ENCODE peak calls at places on chromosomes 6 and 20, in seven cellular contexts. Y is ovary, P is neural crest cell, K is PC-3, C is GM13976, W is AG10803, O is astrocyte of the spinal cord. Q is an unnamed sample.
A peak's percentile ranks its signal among the peaks of the same experiment; 100 is the strongest.

GRCh38 chr6:34425132-34425497 is 754 bp downstream of the RPS10 start:
- DNase-seq in Y (no peak), P (no peak), K (no peak), C (no peak), W (no peak), O (peak; percentile 14), Q (no peak)

GRCh38 chr6:45613678-45614077 is 235.9 kb upstream of the SUPT3H start:
- DNase-seq in Y (peak; percentile 26), P (no peak), K (no peak), C (no peak), W (peak; percentile 90), O (peak; percentile 74), Q (no peak)

GRCh38 chr6:14889698-14890593 is 355.9 kb upstream of the JARID2 start:
- DNase-seq in Y (no peak), P (no peak), K (peak; percentile 80), C (no peak), W (no peak), O (no peak), Q (no peak)

GRCh38 chr20:24027229-24027628 is 38.6 kb upstream of the GGTLC1 start:
- DNase-seq in Y (no peak), P (no peak), K (peak; percentile 22), C (no peak), W (peak; percentile 4), O (no peak), Q (no peak)

GRCh38 chr20:51692806-51693400 is 75.3 kb downstream of the ATP9A start:
- DNase-seq in Y (no peak), P (no peak), K (no peak), C (no peak), W (no peak), O (no peak), Q (no peak)

GRCh38 chr6:14754636-14755513 is 491.0 kb upstream of the JARID2 start:
- DNase-seq in Y (no peak), P (no peak), K (no peak), C (peak; percentile 59), W (no peak), O (no peak), Q (no peak)

GRCh38 chr20:1619861-1620444 is at the start of gene SIRPB1:
- DNase-seq in Y (no peak), P (no peak), K (peak; percentile 31), C (no peak), W (no peak), O (no peak), Q (no peak)

GRCh38 chr6:169168706-169169105 is 84.9 kb downstream of the THBS2 start:
- DNase-seq in Y (no peak), P (no peak), K (no peak), C (no peak), W (no peak), O (no peak), Q (no peak)

GRCh38 chr6:17042422-17043147 is 59.3 kb upstream of the STMND1 start:
- DNase-seq in Y (no peak), P (no peak), K (peak; percentile 78), C (no peak), W (peak; percentile 52), O (peak; percentile 31), Q (peak; percentile 34)

GRCh38 chr6:85660181-85660611 is 17.5 kb upstream of the SYNCRIP start:
- DNase-seq in Y (no peak), P (no peak), K (peak; percentile 5), C (no peak), W (peak; percentile 95), O (peak; percentile 96), Q (peak; percentile 72)

GRCh38 chr6:121620002-121620740 is 184.7 kb downstream of the GJA1 start:
- DNase-seq in Y (no peak), P (no peak), K (no peak), C (no peak), W (no peak), O (no peak), Q (no peak)

GRCh38 chr6:115898246-115898645 is 162.4 kb downstream of the FRK start:
- DNase-seq in Y (no peak), P (no peak), K (no peak), C (no peak), W (peak; percentile 51), O (peak; percentile 61), Q (no peak)

GRCh38 chr6:146850238-146850896 is 251.6 kb downstream of the ADGB start:
- DNase-seq in Y (no peak), P (no peak), K (peak; percentile 45), C (no peak), W (peak; percentile 79), O (peak; percentile 70), Q (no peak)

GRCh38 chr20:61299613-61300012 is 47.6 kb downstream of the CDH4 start:
- DNase-seq in Y (no peak), P (no peak), K (no peak), C (no peak), W (no peak), O (no peak), Q (no peak)
- TF ChIP-seq CTCF in Y (no peak), P (no peak), K (no peak), C (no peak), W (no peak), O (no peak), Q (no peak)

GRCh38 chr20:57474816-57475215 is 50.1 kb downstream of the CTCFL start:
- DNase-seq in Y (no peak), P (no peak), K (no peak), C (no peak), W (no peak), O (no peak), Q (no peak)

GRCh38 chr20:57474191-57474590 is 50.7 kb downstream of the CTCFL start:
- DNase-seq in Y (no peak), P (no peak), K (no peak), C (no peak), W (no peak), O (no peak), Q (no peak)

GRCh38 chr20:57475388-57476072 is 49.4 kb downstream of the CTCFL start:
- DNase-seq in Y (no peak), P (no peak), K (no peak), C (no peak), W (no peak), O (no peak), Q (no peak)

GRCh38 chr20:57471496-57472210 is 53.3 kb downstream of the CTCFL start:
- DNase-seq in Y (no peak), P (no peak), K (no peak), C (no peak), W (no peak), O (no peak), Q (no peak)

DNA sequence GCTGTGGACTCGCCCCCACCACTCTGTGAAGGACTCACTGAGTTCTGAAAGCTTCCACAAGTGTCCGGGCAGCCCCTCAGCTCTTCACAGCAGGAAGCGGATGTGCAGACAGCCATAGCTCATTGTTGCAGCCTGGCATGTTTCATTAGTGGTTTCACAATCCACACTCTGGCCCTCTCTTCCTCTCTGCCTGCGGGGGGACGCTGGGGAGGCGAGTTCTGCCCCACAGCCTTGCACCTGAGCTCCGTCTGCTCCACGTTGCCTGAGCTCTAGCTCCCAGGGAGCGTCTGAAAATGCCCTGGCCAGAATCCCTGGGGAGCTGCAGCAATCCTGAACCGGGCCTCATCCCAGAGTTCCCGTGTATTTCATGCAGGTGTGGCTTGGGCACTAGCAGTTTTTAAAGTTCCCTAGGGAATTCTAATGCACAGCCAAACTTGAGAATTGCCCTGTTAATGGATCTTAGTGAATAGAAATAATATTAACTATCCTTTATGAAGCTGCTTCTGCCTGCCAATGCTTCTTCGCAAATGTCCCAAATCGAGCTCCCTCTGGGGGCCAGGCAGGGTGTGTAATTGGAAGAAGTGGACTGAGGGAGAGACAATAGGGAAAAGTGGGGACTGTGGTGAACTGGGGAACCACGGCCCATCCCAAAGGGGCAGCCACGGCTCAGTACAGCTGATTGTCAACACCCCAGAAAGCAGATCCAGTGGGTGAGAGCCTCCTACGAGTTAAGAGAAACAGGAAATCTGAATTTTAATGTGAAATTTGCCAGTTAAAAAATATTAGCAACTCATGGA is 51.5 kb downstream of the CTCFL start:
- DNase-seq in Y (no peak), P (no peak), K (no peak), C (peak; percentile 73), W (no peak), O (peak; percentile 14), Q (no peak)
- TF ChIP-seq CTCF in Y (no peak), P (no peak), K (peak; percentile 24), C (peak; percentile 7), W (peak; percentile 8), O (peak; percentile 11), Q (peak; percentile 10)

GRCh38 chr6:50270427-50270826 is 220.7 kb upstream of the DEFB112 start:
- DNase-seq in Y (no peak), P (no peak), K (no peak), C (no peak), W (no peak), O (no peak), Q (no peak)

GRCh38 chr6:50259903-50260302 is 210.2 kb upstream of the DEFB112 start:
- DNase-seq in Y (no peak), P (no peak), K (no peak), C (no peak), W (no peak), O (no peak), Q (no peak)

GRCh38 chr6:50264995-50265571 is 215.4 kb upstream of the DEFB112 start:
- DNase-seq in Y (no peak), P (no peak), K (peak; percentile 42), C (no peak), W (no peak), O (no peak), Q (no peak)
- TF ChIP-seq CTCF in Y (no peak), P (peak; percentile 64), K (peak; percentile 63), C (no peak), W (peak; percentile 29), O (no peak), Q (no peak)

DNA sequence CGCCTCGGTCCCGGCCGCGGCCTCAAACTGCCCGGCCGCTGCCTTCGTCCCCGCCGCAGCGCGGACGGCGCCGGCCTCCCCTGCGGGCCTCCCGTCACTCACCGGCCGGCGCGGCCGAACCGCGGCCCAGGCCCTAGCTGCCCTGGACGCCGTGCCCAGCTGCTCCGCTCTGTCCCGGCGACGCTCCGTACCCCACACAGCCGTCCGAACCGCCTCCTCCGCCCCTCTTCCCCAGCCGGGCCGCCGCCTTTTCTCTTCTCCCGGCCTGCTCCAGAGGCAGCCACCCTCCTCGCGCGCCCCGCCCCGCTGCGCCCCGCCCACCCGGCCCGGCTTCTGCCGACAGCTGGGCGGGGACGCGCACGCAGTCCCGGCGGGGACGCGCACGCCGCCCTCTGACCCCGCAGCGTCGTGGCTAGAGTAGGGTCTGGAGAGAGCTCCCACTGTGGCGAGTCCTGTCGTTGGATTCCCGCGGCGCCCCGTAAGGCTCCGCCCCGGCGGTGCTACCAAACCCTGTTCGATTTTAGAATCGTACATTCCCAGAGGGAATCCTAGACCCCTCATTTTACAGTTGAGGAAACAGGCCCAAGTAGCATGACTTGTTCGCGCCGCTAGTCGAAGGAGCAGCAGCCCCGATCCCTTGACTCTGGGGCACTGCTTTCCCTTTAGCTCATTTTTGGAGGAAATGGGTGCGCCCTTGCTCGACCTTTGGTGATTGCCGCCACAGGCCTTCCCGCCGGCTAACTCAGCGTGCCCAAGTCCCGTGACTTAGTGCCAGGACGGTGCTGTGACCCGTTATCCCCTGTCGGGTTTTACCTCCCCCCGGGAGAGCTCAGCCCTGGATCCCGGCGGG is at the start of gene FBXO30:
- DNase-seq in Y (peak; percentile 88), P (peak; percentile 81), K (peak; percentile 75), C (peak; percentile 92), W (peak; percentile 87), O (peak; percentile 90), Q (peak; percentile 54)
- TF ChIP-seq CTCF in Y (peak; percentile 46), P (peak; percentile 44), K (no peak), C (no peak), W (peak; percentile 39), O (peak; percentile 25), Q (no peak)